ENCODE peak calls at places on chromosomes 13 and 19, in eight cellular contexts. W is RWPE1, B is lower leg skin, H is breast epithelium, J is GM13977, L is psoas muscle, G is HFFc6, A is HL-60. T is an unnamed sample.

GRCh38 chr13:100323937-100324336 is 235.0 kb downstream of the PCCA start:
- DNase-seq in W (no peak), B (no peak), H (no peak), J (no peak), L (no peak), G (no peak), A (no peak), T (no peak)

GRCh38 chr19:42402376-42403116 is 12.4 kb upstream of the CNFN start:
- DNase-seq in W (no peak), B (peak; percentile 85), H (no peak), J (no peak), L (no peak), G (no peak), A (no peak), T (no peak)

GRCh38 chr13:64997438-64997837 is 2232.7 kb downstream of the PCDH9 start:
- DNase-seq in W (no peak), B (no peak), H (no peak), J (no peak), L (no peak), G (no peak), A (no peak), T (no peak)

GRCh38 chr19:34171877-34172660 is at the start of gene LSM14A:
- DNase-seq in W (peak; percentile 91), B (peak; percentile 98), H (peak; percentile 91), J (peak; percentile 94), L (peak; percentile 93), G (peak; percentile 88), A (peak; percentile 93), T (peak; percentile 68)

GRCh38 chr19:3401004-3401768 is 34.8 kb downstream of the NFIC start:
- DNase-seq in W (no peak), B (no peak), H (no peak), J (no peak), L (no peak), G (no peak), A (no peak), T (no peak)

GRCh38 chr13:34207334-34207733 is 389.4 kb downstream of the RFC3 start:
- DNase-seq in W (peak; percentile 35), B (no peak), H (no peak), J (no peak), L (no peak), G (peak; percentile 68), A (no peak), T (no peak)

GRCh38 chr13:59422646-59423045 is 741.1 kb downstream of the DIAPH3 start:
- DNase-seq in W (no peak), B (no peak), H (no peak), J (no peak), L (no peak), G (peak; percentile 42), A (no peak), T (no peak)

GRCh38 chr13:34810996-34811395 is 131.1 kb upstream of the NBEA start:
- DNase-seq in W (no peak), B (no peak), H (no peak), J (no peak), L (no peak), G (peak; percentile 1), A (no peak), T (no peak)

GRCh38 chr19:4217429-4218264 is 11.7 kb upstream of the EBI3 start:
- DNase-seq in W (no peak), B (no peak), H (no peak), J (no peak), L (no peak), G (no peak), A (no peak), T (no peak)

GRCh38 chr19:7699422-7700127 is 2.4 kb downstream of the FCER2 start:
- DNase-seq in W (peak; percentile 45), B (no peak), H (no peak), J (no peak), L (no peak), G (no peak), A (no peak), T (no peak)

GRCh38 chr19:1206733-1207301 is 1.2 kb downstream of the STK11 start:
- DNase-seq in W (no peak), B (no peak), H (no peak), J (no peak), L (no peak), G (no peak), A (peak; percentile 55), T (no peak)

GRCh38 chr19:41456342-41456918 is 13.5 kb downstream of the ERICH4 start:
- DNase-seq in W (no peak), B (no peak), H (peak; percentile 39), J (no peak), L (no peak), G (peak; percentile 55), A (no peak), T (no peak)

GRCh38 chr13:40911341-40911740 is 107.8 kb downstream of the ELF1 start:
- DNase-seq in W (no peak), B (no peak), H (no peak), J (no peak), L (no peak), G (no peak), A (no peak), T (no peak)

GRCh38 chr19:4523306-4524110 is 5.2 kb upstream of the PLIN4 start:
- DNase-seq in W (no peak), B (no peak), H (no peak), J (peak; percentile 76), L (peak; percentile 71), G (no peak), A (no peak), T (no peak)

GRCh38 chr13:32824671-32825070 is 191.6 kb upstream of the KL start:
- DNase-seq in W (peak; percentile 73), B (no peak), H (no peak), J (no peak), L (no peak), G (peak; percentile 88), A (no peak), T (no peak)

GRCh38 chr13:51659276-51660127 is 75.2 kb downstream of the WDFY2 start:
- DNase-seq in W (no peak), B (no peak), H (no peak), J (no peak), L (no peak), G (no peak), A (no peak), T (no peak)

GRCh38 chr19:42343344-42344110 is 18.1 kb downstream of the MEGF8 start:
- DNase-seq in W (no peak), B (no peak), H (no peak), J (no peak), L (no peak), G (no peak), A (no peak), T (no peak)

GRCh38 chr19:45752639-45753038 is 16.4 kb downstream of the SIX5 start:
- DNase-seq in W (peak; percentile 78), B (no peak), H (no peak), J (no peak), L (no peak), G (no peak), A (no peak), T (no peak)

GRCh38 chr19:45754323-45754722 is 14.7 kb downstream of the SIX5 start:
- DNase-seq in W (no peak), B (no peak), H (no peak), J (no peak), L (no peak), G (no peak), A (no peak), T (no peak)

GRCh38 chr19:45758921-45759320 is 10.1 kb downstream of the SIX5 start:
- DNase-seq in W (no peak), B (no peak), H (no peak), J (no peak), L (no peak), G (no peak), A (no peak), T (no peak)

GRCh38 chr19:45757696-45758095 is 11.4 kb downstream of the SIX5 start:
- DNase-seq in W (no peak), B (no peak), H (no peak), J (no peak), L (no peak), G (no peak), A (no peak), T (no peak)

GRCh38 chr19:45753548-45753947 is 15.5 kb downstream of the SIX5 start:
- DNase-seq in W (no peak), B (no peak), H (no peak), J (no peak), L (no peak), G (no peak), A (no peak), T (no peak)
- TF ChIP-seq CTCF in W (no peak), B (no peak), H (no peak), J (peak; percentile 9), L (no peak), G (peak; percentile 18), A (no peak), T (no peak)

DNA sequence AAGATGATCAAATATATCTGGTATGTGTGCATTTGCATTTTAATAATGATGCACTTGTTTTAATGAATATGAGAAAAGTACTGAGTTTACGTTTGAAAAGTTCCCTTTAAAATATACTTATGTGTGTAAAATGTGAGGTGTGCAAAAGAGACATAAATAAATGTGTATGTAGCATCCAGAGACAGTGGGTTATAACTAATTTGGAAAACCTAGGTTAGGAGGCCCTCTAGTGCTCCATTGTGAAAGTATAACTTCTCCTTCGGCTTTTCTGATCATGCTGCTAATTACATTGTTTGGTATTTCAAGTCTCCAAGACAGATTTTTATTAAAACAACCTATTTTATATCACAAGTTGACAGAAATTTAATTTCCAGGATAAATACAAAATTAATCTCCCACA is 30.1 kb downstream of the SCEL start:
- DNase-seq in W (peak; percentile 43), B (no peak), H (no peak), J (peak; percentile 45), L (no peak), G (peak; percentile 4), A (no peak), T (no peak)
- TF ChIP-seq CTCF in W (peak; percentile 65), B (no peak), H (peak; percentile 35), J (peak; percentile 69), L (peak; percentile 28), G (peak; percentile 63), A (no peak), T (peak; percentile 19)

GRCh38 chr13:98486412-98486811 is 90.5 kb downstream of the STK24 start:
- DNase-seq in W (no peak), B (no peak), H (no peak), J (no peak), L (no peak), G (no peak), A (no peak), T (no peak)
- TF ChIP-seq CTCF in W (no peak), B (no peak), H (no peak), J (peak; percentile 24), L (no peak), G (peak; percentile 13), A (no peak), T (no peak)

GRCh38 chr13:106210327-106210726 is 325.1 kb downstream of the EFNB2 start:
- DNase-seq in W (no peak), B (no peak), H (no peak), J (no peak), L (no peak), G (no peak), A (no peak), T (no peak)

GRCh38 chr13:106212436-106213010 is 322.9 kb downstream of the EFNB2 start:
- DNase-seq in W (no peak), B (no peak), H (no peak), J (no peak), L (no peak), G (no peak), A (no peak), T (no peak)

DNA sequence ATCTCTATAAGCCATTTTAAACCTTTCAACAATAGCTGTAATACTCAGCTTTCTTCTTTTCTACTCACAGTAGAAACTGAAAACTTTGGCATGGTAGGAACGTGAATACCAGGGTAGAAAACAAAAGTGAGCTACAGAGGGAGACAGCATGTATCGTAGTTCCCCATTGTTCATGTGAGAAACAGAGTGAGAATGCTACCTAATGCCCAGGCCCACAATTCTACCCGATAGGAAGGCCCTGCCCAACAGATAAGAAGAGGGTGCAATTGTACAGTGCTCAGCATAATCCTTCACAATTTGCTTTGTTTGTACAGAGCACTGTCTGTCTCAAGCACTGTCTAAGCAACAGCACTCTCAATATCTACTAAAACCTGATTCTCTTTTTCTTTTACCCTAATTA is 322.4 kb downstream of the EFNB2 start:
- DNase-seq in W (no peak), B (no peak), H (no peak), J (no peak), L (no peak), G (no peak), A (no peak), T (no peak)
- TF ChIP-seq CTCF in W (no peak), B (no peak), H (no peak), J (no peak), L (no peak), G (no peak), A (no peak), T (no peak)